ENCODE peak calls at places on chromosomes 3 and 15, in ten cellular contexts. W, T, L, R, Q, E, N, Y, F and D are unnamed samples.
A peak's percentile ranks its signal among the peaks of the same experiment; 100 is the strongest.

GRCh38 chr3:87148020-87148419 is 79.1 kb upstream of the CHMP2B start:
- DNase-seq in R (no peak), W (no peak), L (no peak), Y (no peak), Q (no peak), F (no peak), E (no peak), N (no peak), T (no peak), D (no peak)

GRCh38 chr3:108590443-108590842 is 921 bp downstream of the DZIP3 start:
- DNase-seq in T (no peak), Y (no peak), W (no peak), R (no peak), N (no peak), F (no peak), Q (peak; percentile 6), L (no peak), E (no peak), D (no peak)

GRCh38 chr15:66138096-66138783 is 115.3 kb downstream of the MEGF11 start:
- DNase-seq in N (no peak), L (no peak), F (no peak), E (no peak), Q (no peak), R (no peak), T (no peak), Y (no peak), W (no peak), D (no peak)

GRCh38 chr3:52005571-52005986 is 9.9 kb upstream of the RPL29 start:
- DNase-seq in Y (no peak), W (no peak), Q (peak; percentile 68), F (peak; percentile 65), L (no peak), R (peak; percentile 42), N (no peak), E (peak; percentile 77), T (no peak), D (no peak)

GRCh38 chr3:134483195-134483890 is 2.4 kb downstream of the ANAPC13 start:
- DNase-seq in F (peak; percentile 59), W (no peak), E (no peak), L (no peak), Q (peak; percentile 91), T (peak; percentile 58), N (no peak), Y (no peak), R (peak; percentile 46), D (no peak)

GRCh38 chr3:168061332-168061996 is 34.3 kb downstream of the GOLIM4 start:
- DNase-seq in T (no peak), W (no peak), F (no peak), Q (peak; percentile 25), L (no peak), N (no peak), E (no peak), Y (peak; percentile 17), R (no peak), D (no peak)

GRCh38 chr3:153634683-153635082 is 472.7 kb downstream of the RAP2B start:
- DNase-seq in R (no peak), T (no peak), N (no peak), E (no peak), Y (no peak), L (no peak), W (no peak), F (peak; percentile 47), Q (no peak), D (no peak)

GRCh38 chr3:98556164-98557130 is 24.7 kb downstream of the GPR15 start:
- DNase-seq in Y (no peak), N (no peak), F (no peak), E (no peak), L (peak; percentile 38), W (peak; percentile 64), R (no peak), Q (peak; percentile 30), T (no peak), D (no peak)

GRCh38 chr3:84547971-84548970 is 410.5 kb upstream of the CADM2 start:
- DNase-seq in F (peak; percentile 9), R (no peak), W (no peak), Q (no peak), E (peak; percentile 23), N (no peak), T (no peak), L (no peak), Y (peak; percentile 65), D (no peak)

GRCh38 chr3:29635888-29636287 is 355.0 kb downstream of the RBMS3 start:
- DNase-seq in E (no peak), F (no peak), Y (no peak), N (no peak), Q (no peak), L (no peak), W (no peak), R (no peak), T (no peak), D (no peak)

GRCh38 chr15:83610132-83610531 is 43.8 kb upstream of the ADAMTSL3 start:
- DNase-seq in Y (no peak), W (no peak), T (no peak), F (no peak), R (no peak), N (no peak), Q (no peak), L (no peak), E (no peak), D (no peak)

GRCh38 chr15:62569460-62570404 is 404.6 kb upstream of the C2CD4B start:
- DNase-seq in L (no peak), Q (peak; percentile 81), W (no peak), R (peak; percentile 91), E (no peak), N (peak; percentile 85), T (peak; percentile 83), Y (no peak), F (peak; percentile 91), D (peak; percentile 89)

GRCh38 chr15:81308260-81308659 is 15.7 kb downstream of the STARD5 start:
- DNase-seq in W (no peak), E (no peak), N (no peak), R (no peak), F (no peak), Y (no peak), Q (no peak), T (no peak), L (no peak), D (no peak)

GRCh38 chr15:26011916-26012315 is 148.8 kb upstream of the ATP10A start:
- DNase-seq in F (no peak), Y (no peak), W (no peak), Q (no peak), E (no peak), R (no peak), L (no peak), N (no peak), T (no peak), D (no peak)

GRCh38 chr3:46659285-46659684 is 34.2 kb downstream of the ALS2CL start:
- DNase-seq in W (no peak), Q (peak; percentile 53), L (no peak), T (no peak), N (no peak), E (no peak), Y (no peak), R (no peak), F (no peak), D (peak; percentile 30)

GRCh38 chr3:67593761-67594234 is 60.6 kb downstream of the SUCLG2 start:
- DNase-seq in Q (peak; percentile 83), W (no peak), T (peak; percentile 10), Y (no peak), F (peak; percentile 57), E (no peak), R (no peak), L (no peak), N (no peak), D (no peak)

GRCh38 chr3:87206635-87207034 is 20.5 kb upstream of the CHMP2B start:
- DNase-seq in Y (no peak), W (no peak), Q (no peak), T (no peak), R (no peak), N (no peak), F (no peak), E (no peak), L (no peak), D (no peak)

GRCh38 chr15:76565366-76565765 is 228.8 kb downstream of the ISL2 start:
- DNase-seq in F (no peak), Y (no peak), T (no peak), R (no peak), E (no peak), N (no peak), L (no peak), W (no peak), Q (peak; percentile 8), D (no peak)

GRCh38 chr3:112115806-112116383 is 17.2 kb downstream of the GCSAM start:
- DNase-seq in Y (no peak), N (no peak), Q (no peak), F (no peak), R (no peak), E (no peak), T (no peak), L (no peak), W (no peak), D (no peak)

GRCh38 chr15:99566157-99566900 is 545 bp downstream of the MEF2A start:
- DNase-seq in W (peak; percentile 11), Q (peak; percentile 19), E (peak; percentile 58), T (no peak), N (peak; percentile 33), F (no peak), Y (no peak), R (no peak), L (peak; percentile 11), D (no peak)

GRCh38 chr3:16168211-16168610 is 6.3 kb upstream of the GALNT15 start:
- DNase-seq in W (no peak), T (no peak), R (no peak), N (no peak), F (no peak), L (no peak), E (no peak), Y (no peak), Q (no peak), D (no peak)

GRCh38 chr15:41946970-41947369 is 25.4 kb downstream of the EHD4 start:
- DNase-seq in Q (no peak), N (no peak), Y (no peak), R (no peak), E (no peak), W (no peak), F (no peak), L (no peak), T (no peak), D (no peak)

GRCh38 chr15:68500363-68501317 is 68.7 kb upstream of the ITGA11 start:
- DNase-seq in N (no peak), Y (no peak), R (no peak), E (no peak), Q (no peak), L (no peak), W (no peak), T (no peak), F (no peak), D (no peak)

GRCh38 chr3:74066456-74066855 is 441.7 kb upstream of the PDZRN3 start:
- DNase-seq in Q (no peak), Y (no peak), E (no peak), F (no peak), W (no peak), L (no peak), N (no peak), T (no peak), R (no peak), D (no peak)

GRCh38 chr3:23455084-23455483 is 252.0 kb downstream of the UBE2E2 start:
- DNase-seq in R (peak; percentile 46), F (peak; percentile 78), W (no peak), L (no peak), Q (peak; percentile 84), T (peak; percentile 64), N (no peak), Y (no peak), E (no peak), D (no peak)

GRCh38 chr15:97903560-97904195 is 56.8 kb upstream of the ARRDC4 start:
- DNase-seq in L (no peak), W (no peak), F (no peak), R (no peak), Y (no peak), E (no peak), N (no peak), T (no peak), Q (no peak), D (no peak)

GRCh38 chr3:17466028-17466427 is 276.4 kb downstream of the TBC1D5 start:
- DNase-seq in R (no peak), N (no peak), Y (no peak), L (no peak), T (no peak), F (no peak), E (no peak), W (no peak), Q (peak; percentile 74), D (no peak)